ENCODE peak calls at places on chromosomes 5 and 9, in five cellular contexts. One of them, this sample, is unnamed.

GRCh38 chr9:129146441-129146933 is 31.6 kb downstream of the IER5L start:
- DNase-seq in HepG2: no peak
- DNase-seq in cardiac muscle cell: no peak
- DNase-seq in neuronal stem cell: no peak
- DNase-seq in psoas muscle: no peak
- DNase-seq in this sample: no peak

GRCh38 chr9:755454-756381 is 85.8 kb upstream of the DMRT1 start:
- DNase-seq in neuronal stem cell: no peak
- DNase-seq in HepG2: peak; percentile 93
- DNase-seq in psoas muscle: no peak
- DNase-seq in cardiac muscle cell: no peak
- DNase-seq in this sample: no peak

GRCh38 chr5:84249918-84250635 is 134.6 kb downstream of the EDIL3 start:
- DNase-seq in cardiac muscle cell: no peak
- DNase-seq in HepG2: no peak
- DNase-seq in neuronal stem cell: peak; percentile 11
- DNase-seq in psoas muscle: no peak
- DNase-seq in this sample: no peak

GRCh38 chr9:116585896-116586295 is 101.2 kb upstream of the TRIM32 start:
- DNase-seq in psoas muscle: no peak
- DNase-seq in neuronal stem cell: no peak
- DNase-seq in cardiac muscle cell: no peak
- DNase-seq in HepG2: no peak
- DNase-seq in this sample: no peak

GRCh38 chr5:61575103-61575502 is 243.0 kb downstream of the ZSWIM6 start:
- DNase-seq in HepG2: no peak
- DNase-seq in psoas muscle: no peak
- DNase-seq in neuronal stem cell: peak; percentile 4
- DNase-seq in cardiac muscle cell: no peak
- DNase-seq in this sample: no peak

GRCh38 chr9:129102791-129103594 is 7.6 kb downstream of the CRAT start:
- DNase-seq in psoas muscle: peak; percentile 67
- DNase-seq in neuronal stem cell: no peak
- DNase-seq in cardiac muscle cell: peak; percentile 67
- DNase-seq in HepG2: peak; percentile 61
- DNase-seq in this sample: no peak

GRCh38 chr9:97737429-97737828 is 40.3 kb upstream of the XPA start:
- DNase-seq in neuronal stem cell: no peak
- DNase-seq in psoas muscle: no peak
- DNase-seq in HepG2: peak; percentile 22
- DNase-seq in cardiac muscle cell: no peak
- DNase-seq in this sample: no peak

GRCh38 chr5:1204693-1205242 is 3.4 kb downstream of the SLC6A19 start:
- DNase-seq in neuronal stem cell: peak; percentile 14
- DNase-seq in cardiac muscle cell: peak; percentile 59
- DNase-seq in HepG2: peak; percentile 71
- DNase-seq in psoas muscle: peak; percentile 5
- DNase-seq in this sample: peak; percentile 23

GRCh38 chr5:150508828-150509227 is 897 bp downstream of the NDST1 start:
- DNase-seq in cardiac muscle cell: no peak
- DNase-seq in neuronal stem cell: no peak
- DNase-seq in psoas muscle: no peak
- DNase-seq in HepG2: no peak
- DNase-seq in this sample: no peak

GRCh38 chr5:176413255-176413565 is 3.1 kb downstream of the CLTB start:
- DNase-seq in psoas muscle: peak; percentile 59
- DNase-seq in neuronal stem cell: no peak
- DNase-seq in HepG2: no peak
- DNase-seq in cardiac muscle cell: no peak
- DNase-seq in this sample: peak; percentile 60

GRCh38 chr9:119986205-119986604 is 593.8 kb downstream of the CDK5RAP2 start:
- DNase-seq in neuronal stem cell: no peak
- DNase-seq in cardiac muscle cell: no peak
- DNase-seq in HepG2: no peak
- DNase-seq in psoas muscle: no peak
- DNase-seq in this sample: no peak

GRCh38 chr5:94288937-94289336 is 329.5 kb downstream of the KIAA0825 start:
- DNase-seq in psoas muscle: no peak
- DNase-seq in cardiac muscle cell: no peak
- DNase-seq in HepG2: no peak
- DNase-seq in neuronal stem cell: no peak
- DNase-seq in this sample: no peak

GRCh38 chr5:132501961-132502931 is 11.7 kb upstream of the IRF1 start:
- DNase-seq in neuronal stem cell: no peak
- DNase-seq in HepG2: peak; percentile 41
- DNase-seq in cardiac muscle cell: no peak
- DNase-seq in psoas muscle: no peak
- DNase-seq in this sample: no peak

GRCh38 chr5:9207820-9208418 is 338.0 kb downstream of the SEMA5A start:
- DNase-seq in neuronal stem cell: no peak
- DNase-seq in cardiac muscle cell: peak; percentile 55
- DNase-seq in psoas muscle: no peak
- DNase-seq in HepG2: peak; percentile 34
- DNase-seq in this sample: no peak

GRCh38 chr5:135126688-135127603 is 92.9 kb upstream of the PITX1 start:
- DNase-seq in HepG2: no peak
- DNase-seq in cardiac muscle cell: no peak
- DNase-seq in neuronal stem cell: no peak
- DNase-seq in psoas muscle: no peak
- DNase-seq in this sample: peak; percentile 42

GRCh38 chr5:173494446-173494845 is 122.0 kb downstream of the BOD1 start:
- DNase-seq in cardiac muscle cell: no peak
- DNase-seq in HepG2: no peak
- DNase-seq in neuronal stem cell: no peak
- DNase-seq in psoas muscle: no peak
- DNase-seq in this sample: no peak

GRCh38 chr9:98168952-98169488 is 23.4 kb downstream of the CORO2A start:
- DNase-seq in cardiac muscle cell: no peak
- DNase-seq in HepG2: peak; percentile 85
- DNase-seq in psoas muscle: no peak
- DNase-seq in neuronal stem cell: no peak
- DNase-seq in this sample: no peak

GRCh38 chr9:35618854-35619799 is 914 bp upstream of the CD72 start:
- DNase-seq in neuronal stem cell: no peak
- DNase-seq in HepG2: no peak
- DNase-seq in psoas muscle: no peak
- DNase-seq in cardiac muscle cell: no peak
- DNase-seq in this sample: no peak

GRCh38 chr9:134778841-134779411 is 101.7 kb upstream of the FCN2 start:
- DNase-seq in neuronal stem cell: peak; percentile 52
- DNase-seq in psoas muscle: peak; percentile 65
- DNase-seq in HepG2: peak; percentile 48
- DNase-seq in cardiac muscle cell: peak; percentile 83
- DNase-seq in this sample: peak; percentile 75

GRCh38 chr5:95283761-95284511 is 958 bp downstream of the MCTP1 start:
- DNase-seq in neuronal stem cell: peak; percentile 55
- DNase-seq in psoas muscle: peak; percentile 13
- DNase-seq in HepG2: no peak
- DNase-seq in cardiac muscle cell: peak; percentile 63
- DNase-seq in this sample: no peak

GRCh38 chr5:111469905-111470304 is 42.4 kb downstream of the STARD4 start:
- DNase-seq in psoas muscle: no peak
- DNase-seq in HepG2: no peak
- DNase-seq in neuronal stem cell: no peak
- DNase-seq in cardiac muscle cell: no peak
- DNase-seq in this sample: no peak

GRCh38 chr9:127990539-127990938 is 9.8 kb upstream of the EEIG1 start:
- DNase-seq in HepG2: no peak
- DNase-seq in cardiac muscle cell: no peak
- DNase-seq in neuronal stem cell: no peak
- DNase-seq in psoas muscle: no peak
- DNase-seq in this sample: no peak

GRCh38 chr5:109668668-109669422 is 20.9 kb upstream of the MAN2A1 start:
- DNase-seq in cardiac muscle cell: no peak
- DNase-seq in neuronal stem cell: no peak
- DNase-seq in psoas muscle: no peak
- DNase-seq in HepG2: no peak
- DNase-seq in this sample: no peak

GRCh38 chr5:170278611-170279500 is 18.7 kb downstream of the LCP2 start:
- DNase-seq in HepG2: no peak
- DNase-seq in neuronal stem cell: no peak
- DNase-seq in psoas muscle: no peak
- DNase-seq in cardiac muscle cell: no peak
- DNase-seq in this sample: peak; percentile 81

GRCh38 chr9:114308361-114308950 is 14.4 kb upstream of the ORM1 start:
- DNase-seq in cardiac muscle cell: no peak
- DNase-seq in psoas muscle: no peak
- DNase-seq in HepG2: no peak
- DNase-seq in neuronal stem cell: no peak
- DNase-seq in this sample: no peak

GRCh38 chr5:122064992-122065391 is 13.1 kb downstream of the LOX start:
- DNase-seq in neuronal stem cell: no peak
- DNase-seq in HepG2: no peak
- DNase-seq in cardiac muscle cell: no peak
- DNase-seq in psoas muscle: no peak
- DNase-seq in this sample: no peak

GRCh38 chr5:173848986-173849596 is 39.1 kb upstream of the CPEB4 start:
- DNase-seq in HepG2: no peak
- DNase-seq in psoas muscle: no peak
- DNase-seq in cardiac muscle cell: no peak
- DNase-seq in neuronal stem cell: no peak
- DNase-seq in this sample: no peak

GRCh38 chr9:22158983-22159382 is 149.9 kb upstream of the CDKN2B start:
- DNase-seq in cardiac muscle cell: no peak
- DNase-seq in HepG2: peak; percentile 85
- DNase-seq in neuronal stem cell: no peak
- DNase-seq in psoas muscle: peak; percentile 23
- DNase-seq in this sample: peak; percentile 68

GRCh38 chr5:11157132-11157531 is 396.1 kb upstream of the DAP start:
- DNase-seq in cardiac muscle cell: no peak
- DNase-seq in neuronal stem cell: no peak
- DNase-seq in HepG2: no peak
- DNase-seq in psoas muscle: no peak
- DNase-seq in this sample: no peak

DNA sequence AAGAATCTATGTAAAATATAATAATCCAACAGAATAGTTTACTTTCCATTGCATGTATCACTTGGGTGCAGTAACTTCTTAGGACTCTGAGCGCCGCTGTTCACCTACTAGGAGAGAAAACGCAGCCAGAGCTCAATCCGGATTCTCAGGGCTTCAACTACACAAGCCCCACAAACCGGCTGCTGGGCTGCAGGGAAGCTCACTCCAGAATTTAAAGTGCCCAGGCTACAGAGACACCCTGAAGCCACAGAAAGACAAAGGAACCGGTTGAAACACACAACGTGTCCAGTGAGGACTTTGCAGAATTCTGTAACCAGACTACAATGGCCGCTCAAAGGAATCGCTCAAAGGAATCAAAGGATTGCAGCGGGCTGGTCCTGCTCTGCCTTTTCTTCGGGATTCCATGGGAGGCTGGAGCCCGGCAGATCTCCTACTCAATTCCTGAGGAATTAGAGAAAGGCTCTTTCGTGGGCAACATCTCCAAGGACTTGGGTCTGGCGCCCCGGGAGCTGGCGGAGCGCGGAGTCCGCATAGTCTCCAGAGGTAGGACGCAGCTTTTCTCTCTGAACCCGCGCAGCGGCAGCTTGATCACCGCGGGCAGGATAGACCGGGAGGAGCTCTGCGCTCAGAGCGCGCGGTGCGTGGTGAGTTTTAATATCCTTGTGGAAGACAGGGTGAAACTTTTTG is at the start of gene PCDHGA10:
- DNase-seq in cardiac muscle cell: peak; percentile 77
- DNase-seq in psoas muscle: peak; percentile 43
- DNase-seq in neuronal stem cell: peak; percentile 18
- DNase-seq in HepG2: peak; percentile 15
- DNase-seq in this sample: no peak
- H3K9me3 ChIP-seq in cardiac muscle cell: peaks cover 8% of the 10 kb centered on the region
- H3K9me3 ChIP-seq in psoas muscle: peaks cover 7% of the 10 kb centered on the region
- H3K9me3 ChIP-seq in neuronal stem cell: peaks cover 49% of the 10 kb centered on the region
- H3K9me3 ChIP-seq in HepG2: no peaks in the 10 kb centered on the region
- H3K9me3 ChIP-seq in this sample: peaks cover 36% of the 10 kb centered on the region

GRCh38 chr5:178325311-178326053 is 92.9 kb upstream of the PHYKPL start:
- DNase-seq in psoas muscle: no peak
- DNase-seq in neuronal stem cell: no peak
- DNase-seq in cardiac muscle cell: no peak
- DNase-seq in HepG2: no peak
- DNase-seq in this sample: peak; percentile 15
- H3K9me3 ChIP-seq in psoas muscle: no peaks in the 10 kb centered on the region
- H3K9me3 ChIP-seq in neuronal stem cell: peaks cover 2% of the 10 kb centered on the region
- H3K9me3 ChIP-seq in cardiac muscle cell: no peaks in the 10 kb centered on the region
- H3K9me3 ChIP-seq in HepG2: no peaks in the 10 kb centered on the region
- H3K9me3 ChIP-seq in this sample: no peaks in the 10 kb centered on the region

GRCh38 chr5:68406767-68407232 is 191.2 kb downstream of the PIK3R1 start:
- DNase-seq in cardiac muscle cell: no peak
- DNase-seq in neuronal stem cell: no peak
- DNase-seq in psoas muscle: no peak
- DNase-seq in HepG2: no peak
- DNase-seq in this sample: no peak
- H3K9me3 ChIP-seq in cardiac muscle cell: no peaks in the 10 kb centered on the region
- H3K9me3 ChIP-seq in neuronal stem cell: no peaks in the 10 kb centered on the region
- H3K9me3 ChIP-seq in psoas muscle: no peaks in the 10 kb centered on the region
- H3K9me3 ChIP-seq in HepG2: no peaks in the 10 kb centered on the region
- H3K9me3 ChIP-seq in this sample: no peaks in the 10 kb centered on the region

GRCh38 chr5:141393267-141393666 is 834 bp downstream of the PCDHGA8 start:
- DNase-seq in cardiac muscle cell: no peak
- DNase-seq in neuronal stem cell: no peak
- DNase-seq in HepG2: no peak
- DNase-seq in psoas muscle: no peak
- DNase-seq in this sample: no peak

GRCh38 chr5:141388661-141389060 is 1.2 kb downstream of the PCDHGB4 start:
- DNase-seq in psoas muscle: no peak
- DNase-seq in HepG2: no peak
- DNase-seq in neuronal stem cell: no peak
- DNase-seq in cardiac muscle cell: no peak
- DNase-seq in this sample: no peak

GRCh38 chr5:141389153-141390042 is 1.9 kb downstream of the PCDHGB4 start:
- DNase-seq in psoas muscle: no peak
- DNase-seq in cardiac muscle cell: no peak
- DNase-seq in HepG2: no peak
- DNase-seq in neuronal stem cell: no peak
- DNase-seq in this sample: no peak

GRCh38 chr5:141398608-141399007 is 861 bp downstream of the PCDHGB5 start:
- DNase-seq in cardiac muscle cell: no peak
- DNase-seq in psoas muscle: no peak
- DNase-seq in neuronal stem cell: no peak
- DNase-seq in HepG2: no peak
- DNase-seq in this sample: no peak

DNA sequence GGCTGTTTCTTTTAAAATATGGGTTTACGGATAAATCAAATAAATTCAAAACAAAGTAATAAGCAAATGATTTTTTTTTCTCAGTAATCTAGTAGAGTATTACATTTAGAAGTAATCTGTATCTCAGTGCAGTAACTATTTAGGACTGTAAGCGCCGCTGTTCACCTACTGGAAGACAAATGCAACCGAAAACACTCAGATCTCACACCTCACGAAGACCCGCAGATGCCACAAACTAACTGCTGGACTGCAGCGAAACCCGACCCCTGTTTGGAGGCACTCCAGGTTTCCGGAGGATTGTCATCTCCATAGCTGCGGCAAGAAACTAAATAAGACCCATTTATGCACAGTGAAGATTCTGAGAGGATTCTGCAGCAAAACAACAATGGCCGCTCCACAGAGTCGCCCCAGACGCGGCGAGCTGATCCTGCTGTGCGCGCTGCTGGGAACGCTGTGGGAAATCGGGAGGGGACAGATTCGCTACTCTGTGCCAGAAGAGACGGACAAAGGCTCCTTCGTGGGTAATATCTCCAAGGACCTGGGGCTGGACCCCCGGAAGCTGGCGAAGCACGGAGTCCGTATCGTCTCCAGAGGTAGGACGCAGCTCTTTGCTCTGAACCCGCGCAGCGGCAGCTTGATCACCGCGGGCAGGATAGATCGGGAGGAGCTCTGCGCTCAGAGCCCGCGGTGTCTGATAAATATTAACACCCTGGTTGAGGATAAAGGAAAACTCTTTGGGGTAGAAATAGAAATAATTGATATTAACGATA is at the start of gene PCDHGA8:
- DNase-seq in HepG2: no peak
- DNase-seq in neuronal stem cell: no peak
- DNase-seq in cardiac muscle cell: no peak
- DNase-seq in psoas muscle: no peak
- DNase-seq in this sample: no peak
- H3K9me3 ChIP-seq in HepG2: peaks cover 47% of the 10 kb centered on the region
- H3K9me3 ChIP-seq in neuronal stem cell: peaks cover 40% of the 10 kb centered on the region
- H3K9me3 ChIP-seq in cardiac muscle cell: peaks cover 7% of the 10 kb centered on the region
- H3K9me3 ChIP-seq in psoas muscle: no peaks in the 10 kb centered on the region
- H3K9me3 ChIP-seq in this sample: peaks cover 34% of the 10 kb centered on the region